ENCODE peak calls at places on chromosomes 3 and 15, in four cellular contexts. Z is SW 1271; E is AG04450; X is activated CD8-positive, alpha-beta memory T cell treated with anti-CD3 and anti-CD28 coated beads for 24 hours. K is an unnamed sample.
A peak's percentile ranks its signal among the peaks of the same experiment; 100 is the strongest.

GRCh38 chr3:98972155-98972554 is 70.7 kb upstream of the DCBLD2 start:
- DNase-seq in Z (peak; percentile 35), E (peak; percentile 86), X (no peak), K (peak; percentile 92)

GRCh38 chr3:48966876-48967361 is 23.1 kb upstream of the P4HTM start:
- DNase-seq in E (no peak), X (no peak), Z (no peak), K (no peak)

GRCh38 chr3:51703026-51703775 is 3.7 kb upstream of the GRM2 start:
- DNase-seq in X (no peak), E (no peak), Z (no peak), K (no peak)

GRCh38 chr3:185586644-185586964 is 509 bp downstream of the SENP2 start:
- DNase-seq in Z (no peak), X (no peak), E (no peak), K (no peak)

GRCh38 chr3:150248116-150248864 is 159.8 kb upstream of the TSC22D2 start:
- DNase-seq in E (peak; percentile 89), Z (no peak), X (no peak), K (peak; percentile 95)

GRCh38 chr3:44439499-44440295 is 37.8 kb downstream of the ZNF445 start:
- DNase-seq in X (peak; percentile 75), Z (no peak), E (no peak), K (no peak)

GRCh38 chr15:34206016-34206415 is 3.9 kb downstream of the KATNBL1 start:
- DNase-seq in Z (no peak), E (no peak), X (no peak), K (peak; percentile 49)

GRCh38 chr15:38819343-38819858 is 254.8 kb upstream of the RASGRP1 start:
- DNase-seq in E (no peak), X (no peak), Z (no peak), K (no peak)

GRCh38 chr15:41417812-41418211 is 917 bp downstream of the RTF1 start:
- DNase-seq in E (no peak), X (no peak), Z (no peak), K (no peak)

GRCh38 chr3:185688808-185689207 is 102.7 kb downstream of the SENP2 start:
- DNase-seq in Z (peak; percentile 95), E (peak; percentile 90), X (no peak), K (peak; percentile 88)

GRCh38 chr3:107981471-107982111 is 109.2 kb downstream of the CD47 start:
- DNase-seq in E (no peak), Z (no peak), X (no peak), K (no peak)

GRCh38 chr15:100919481-100920405 is 586 bp downstream of the LRRK1 start:
- DNase-seq in Z (no peak), X (peak; percentile 68), E (no peak), K (no peak)

GRCh38 chr15:83278191-83278590 is 6.3 kb downstream of the BNC1 start:
- DNase-seq in X (no peak), Z (peak; percentile 22), E (no peak), K (peak; percentile 60)

K was measured in RCC 7860.